ENCODE peak calls at places on chromosomes 16 and 17, in four cellular contexts. F is renal cortical epithelial cell, B is iPS DF 19.7, S is T1000. K is an unnamed sample.

GRCh38 chr17:81030726-81031570 is 4.0 kb upstream of the BAIAP2 start:
- DNase-seq in S (no peak), B (no peak), F (peak), K (peak)

GRCh38 chr16:76897816-76898215 is 293.2 kb upstream of the MON1B start:
- DNase-seq in S (no peak), B (no peak), F (no peak), K (no peak)

GRCh38 chr16:2816751-2817495 is at the start of gene PRSS21:
- DNase-seq in B (no peak), F (no peak), S (no peak), K (no peak)

GRCh38 chr17:8150194-8151119 is 1.7 kb downstream of the PER1 start:
- DNase-seq in B (no peak), F (no peak), S (no peak), K (peak)

GRCh38 chr16:11759163-11759834 is 16.6 kb upstream of the TXNDC11 start:
- DNase-seq in F (peak), B (no peak), S (no peak), K (no peak)

GRCh38 chr17:80884811-80885210 is 106.8 kb upstream of the CHMP6 start:
- DNase-seq in F (no peak), S (no peak), B (no peak), K (no peak)

GRCh38 chr16:50812876-50813466 is 71.1 kb downstream of the CYLD start:
- DNase-seq in F (no peak), S (no peak), B (no peak), K (no peak)

GRCh38 chr17:77959216-77959925 is 868 bp downstream of the TNRC6C start:
- DNase-seq in B (no peak), S (no peak), F (no peak), K (no peak)

GRCh38 chr17:16950488-16950887 is 21.4 kb downstream of the TNFRSF13B start:
- DNase-seq in S (no peak), F (no peak), B (no peak), K (no peak)

K was measured in upper lobe of left lung.